ENCODE peak calls at places on chromosomes 1 and 21, in ten cellular contexts. F is heart right ventricle, R is endothelial cell, A is lung, M is foreskin fibroblast, Q is natural killer cell, L is HFFc6, H is IMR-90, P is brain microvascular endothelial cell, S is CD14-positive monocyte. O is an unnamed sample.
A peak's percentile ranks its signal among the peaks of the same experiment; 100 is the strongest.

GRCh38 chr1:76268341-76268740 is 193.8 kb downstream of the ST6GALNAC3 start:
- DNase-seq in S (no peak), M (peak; percentile 8), R (no peak), F (no peak), Q (no peak), P (no peak), H (no peak), L (no peak), A (no peak), O (no peak)

GRCh38 chr1:30919025-30919881 is 10.7 kb upstream of the SDC3 start:
- DNase-seq in M (peak; percentile 70), H (peak; percentile 81), A (no peak), F (no peak), Q (no peak), P (peak; percentile 36), S (peak; percentile 77), R (no peak), L (peak; percentile 39), O (no peak)

GRCh38 chr1:246565751-246566127 is 322 bp downstream of the TFB2M start:
- DNase-seq in A (no peak), S (no peak), Q (no peak), L (no peak), P (no peak), H (peak; percentile 58), R (no peak), M (no peak), F (no peak), O (no peak)

GRCh38 chr1:63087966-63088365 is 234.4 kb upstream of the FOXD3 start:
- DNase-seq in F (no peak), L (no peak), P (peak; percentile 37), R (peak; percentile 63), S (no peak), A (no peak), H (no peak), M (peak; percentile 10), Q (no peak), O (no peak)

GRCh38 chr21:36701912-36702621 is 3.2 kb downstream of the SIM2 start:
- DNase-seq in H (peak; percentile 64), L (no peak), Q (no peak), A (no peak), P (no peak), S (no peak), R (peak; percentile 8), F (no peak), M (no peak), O (no peak)

GRCh38 chr21:45225741-45226327 is 61.9 kb downstream of the POFUT2 start:
- DNase-seq in L (no peak), M (no peak), F (no peak), Q (no peak), A (no peak), P (no peak), S (no peak), R (no peak), H (no peak), O (no peak)

GRCh38 chr1:231493421-231494185 is 34.9 kb upstream of the TSNAX start:
- DNase-seq in H (peak; percentile 45), A (no peak), R (no peak), F (no peak), S (no peak), Q (no peak), L (no peak), P (peak; percentile 60), M (peak; percentile 11), O (no peak)

GRCh38 chr1:71857862-71858261 is 424.5 kb downstream of the NEGR1 start:
- DNase-seq in P (no peak), Q (no peak), L (no peak), R (no peak), A (no peak), F (no peak), S (no peak), H (no peak), M (peak; percentile 14), O (no peak)

GRCh38 chr1:152109998-152110294 is 5.3 kb downstream of the TCHH start:
- DNase-seq in A (no peak), H (no peak), Q (no peak), F (no peak), P (no peak), S (no peak), M (peak; percentile 32), R (no peak), L (no peak), O (no peak)

GRCh38 chr1:152109231-152109997 is 5.8 kb downstream of the TCHH start:
- DNase-seq in M (peak; percentile 49), L (no peak), F (peak; percentile 13), P (no peak), H (peak; percentile 6), R (peak; percentile 15), A (no peak), Q (no peak), S (no peak), O (no peak)

GRCh38 chr1:152107984-152108898 is 7.0 kb downstream of the TCHH start:
- DNase-seq in Q (no peak), A (no peak), F (peak; percentile 32), M (peak; percentile 78), L (peak; percentile 51), R (peak; percentile 59), P (no peak), H (peak; percentile 46), S (no peak), O (no peak)

GRCh38 chr1:152108899-152109222 is 6.4 kb downstream of the TCHH start:
- DNase-seq in Q (no peak), L (no peak), S (no peak), H (no peak), A (no peak), M (peak; percentile 41), F (no peak), R (no peak), P (no peak), O (no peak)

DNA sequence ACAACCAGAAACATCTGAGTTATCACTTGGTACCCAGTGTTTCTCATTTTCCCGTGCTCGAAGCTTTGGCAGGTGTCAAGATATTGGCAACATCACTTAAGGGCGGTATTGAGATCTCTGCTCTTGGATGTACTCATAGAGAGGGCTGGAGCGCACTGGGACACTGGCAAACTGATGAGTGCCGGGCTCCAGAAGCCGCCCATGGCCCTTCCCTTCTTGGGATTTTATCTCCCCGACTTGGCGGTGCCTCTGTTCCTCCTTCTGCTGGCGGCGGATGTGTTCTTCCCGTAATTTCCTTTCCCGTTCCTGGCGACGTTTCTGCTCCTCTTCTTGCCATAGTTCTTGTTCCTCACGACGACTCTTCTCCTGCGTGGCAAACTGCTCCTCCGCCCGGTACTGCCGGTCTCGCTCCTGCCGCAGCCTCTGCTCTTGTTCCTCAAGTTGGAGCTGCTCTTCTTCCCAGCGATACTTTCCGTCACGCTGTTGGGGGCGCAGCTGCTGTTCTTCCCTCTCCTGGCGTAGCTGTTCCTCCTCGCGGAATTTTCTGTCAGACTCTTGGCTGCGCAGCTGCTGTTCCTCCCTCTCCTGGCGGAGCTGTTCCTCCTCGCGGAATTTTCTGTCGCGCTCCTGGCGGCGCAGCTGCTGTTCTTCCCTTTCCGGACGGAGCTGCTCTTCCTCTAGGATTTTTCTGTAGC is 7.8 kb downstream of the TCHH start:
- DNase-seq in S (no peak), M (no peak), L (no peak), R (no peak), F (peak; percentile 11), Q (no peak), H (no peak), A (no peak), P (no peak), O (no peak)
- TF ChIP-seq CTCF in S (no peak), M (no peak), L (no peak), R (no peak), F (no peak), Q (no peak), H (no peak), A (no peak), P (no peak), O (no peak)

GRCh38 chr1:2876846-2877245 is 75.4 kb upstream of the TTC34 start:
- DNase-seq in F (no peak), Q (no peak), P (no peak), H (no peak), R (no peak), L (no peak), A (no peak), M (no peak), S (no peak), O (no peak)

GRCh38 chr1:2877391-2877790 is 75.9 kb upstream of the TTC34 start:
- DNase-seq in F (no peak), M (no peak), H (no peak), P (no peak), L (no peak), A (no peak), R (no peak), Q (no peak), S (no peak), O (no peak)

GRCh38 chr1:2874207-2875165 is 73.0 kb upstream of the TTC34 start:
- DNase-seq in H (no peak), S (no peak), P (no peak), R (no peak), L (no peak), Q (no peak), F (no peak), M (no peak), A (no peak), O (no peak)

GRCh38 chr1:2878591-2878990 is 77.1 kb upstream of the TTC34 start:
- DNase-seq in S (no peak), L (no peak), P (no peak), M (no peak), A (no peak), F (no peak), R (no peak), H (no peak), Q (no peak), O (no peak)

GRCh38 chr1:2875677-2876531 is 74.4 kb upstream of the TTC34 start:
- DNase-seq in A (no peak), F (peak; percentile 45), P (no peak), R (peak; percentile 38), L (no peak), M (peak; percentile 9), H (no peak), S (no peak), Q (no peak), O (no peak)
- TF ChIP-seq CTCF in A (no peak), F (no peak), P (peak; percentile 5), R (no peak), L (peak; percentile 26), M (no peak), H (peak; percentile 11), S (no peak), Q (no peak), O (no peak)

DNA sequence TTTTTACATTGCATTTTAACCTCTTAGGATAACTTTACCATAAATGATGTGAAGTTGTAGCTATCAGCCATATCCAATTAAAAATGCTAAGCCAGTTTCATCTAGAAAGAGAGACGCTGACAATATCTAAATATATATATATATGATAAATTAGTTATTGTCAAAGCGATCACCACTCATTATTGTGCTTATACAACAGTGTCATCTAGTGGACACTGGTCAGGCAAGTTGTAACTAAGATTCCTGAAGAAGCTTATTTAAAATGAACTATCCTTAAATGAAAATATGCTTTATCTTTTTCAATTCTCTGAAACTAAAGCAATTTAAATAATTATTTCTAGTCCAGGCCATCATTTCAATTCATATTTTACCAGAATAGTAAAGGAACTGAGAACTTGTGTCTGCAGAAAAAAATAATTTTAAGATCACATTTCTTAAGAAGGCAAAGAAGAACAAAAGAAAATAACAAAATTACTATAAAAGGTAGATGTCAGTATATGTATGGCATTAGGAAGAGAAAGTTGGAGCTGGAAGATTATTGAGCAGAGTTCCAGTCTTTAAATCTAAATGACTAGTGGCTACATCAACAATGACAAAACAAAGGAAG is 193.3 kb upstream of the SNX7 start:
- DNase-seq in P (peak; percentile 59), L (peak; percentile 61), F (no peak), R (peak; percentile 11), S (no peak), M (peak; percentile 86), H (peak; percentile 81), A (no peak), Q (no peak), O (no peak)
- TF ChIP-seq CTCF in P (peak; percentile 62), L (peak; percentile 98), F (peak; percentile 38), R (peak; percentile 55), S (peak; percentile 85), M (peak; percentile 90), H (peak; percentile 96), A (peak; percentile 43), Q (peak; percentile 99), O (no peak)

DNA sequence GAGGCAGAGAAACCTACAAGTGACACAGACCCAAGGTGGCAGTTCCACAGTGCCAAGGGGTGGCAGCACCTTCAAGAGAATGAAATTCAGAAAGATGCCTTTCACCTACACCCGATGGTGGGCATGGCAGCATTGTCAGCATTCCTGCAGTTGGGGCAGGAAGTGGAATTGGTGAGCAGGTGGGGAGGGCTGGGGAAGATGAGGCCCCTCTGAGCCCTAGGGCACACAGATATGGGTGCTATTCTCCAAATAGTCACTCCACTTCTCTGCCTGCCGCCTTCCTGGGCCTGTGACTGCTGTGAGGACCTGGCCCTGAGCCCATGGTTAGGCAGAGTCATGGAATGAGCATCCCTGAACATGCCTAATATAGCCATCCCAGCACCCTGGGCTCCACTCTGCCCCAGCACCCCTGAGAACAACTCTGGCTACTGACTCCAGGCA is 8.3 kb downstream of the SHISA4 start:
- DNase-seq in F (no peak), S (no peak), H (peak; percentile 77), L (peak; percentile 84), P (no peak), M (peak; percentile 90), Q (no peak), R (no peak), A (no peak), O (no peak)
- TF ChIP-seq CTCF in F (no peak), S (no peak), H (no peak), L (peak; percentile 59), P (peak; percentile 11), M (no peak), Q (no peak), R (no peak), A (no peak), O (no peak)